ENCODE peak calls at places on chromosomes 1 and 21, in four cellular contexts. One of them, this sample, is unnamed.
A peak's percentile ranks its signal among the peaks of the same experiment; 100 is the strongest.

GRCh38 chr21:24369751-24370150 is 1237.5 kb downstream of the MRPL39 start:
- DNase-seq in activated B cell treated with CpG ODN at 0.5 μM for 24 hours: no peak
- DNase-seq in foreskin keratinocyte: no peak
- DNase-seq in GM12878: no peak
- DNase-seq in this sample: no peak

GRCh38 chr1:16628361-16629111 is 15.2 kb upstream of the NBPF1 start:
- DNase-seq in activated B cell treated with CpG ODN at 0.5 μM for 24 hours: peak; percentile 29
- DNase-seq in foreskin keratinocyte: no peak
- DNase-seq in GM12878: no peak
- DNase-seq in this sample: no peak

GRCh38 chr1:19374926-19375325 is 62.8 kb downstream of the SLC66A1 start:
- DNase-seq in activated B cell treated with CpG ODN at 0.5 μM for 24 hours: no peak
- DNase-seq in foreskin keratinocyte: no peak
- DNase-seq in GM12878: no peak
- DNase-seq in this sample: no peak

GRCh38 chr1:14616997-14617396 is 18.5 kb downstream of the KAZN start:
- DNase-seq in activated B cell treated with CpG ODN at 0.5 μM for 24 hours: no peak
- DNase-seq in foreskin keratinocyte: no peak
- DNase-seq in GM12878: no peak
- DNase-seq in this sample: no peak

GRCh38 chr1:116290085-116290670 is 82.9 kb upstream of the ATP1A1 start:
- DNase-seq in activated B cell treated with CpG ODN at 0.5 μM for 24 hours: no peak
- DNase-seq in foreskin keratinocyte: peak; percentile 95
- DNase-seq in GM12878: no peak
- DNase-seq in this sample: no peak

GRCh38 chr1:177770096-177770495 is 199.8 kb downstream of the SEC16B start:
- DNase-seq in activated B cell treated with CpG ODN at 0.5 μM for 24 hours: no peak
- DNase-seq in foreskin keratinocyte: no peak
- DNase-seq in GM12878: no peak
- DNase-seq in this sample: no peak

GRCh38 chr1:116496380-116496779 is 74.4 kb downstream of the CD58 start:
- DNase-seq in activated B cell treated with CpG ODN at 0.5 μM for 24 hours: no peak
- DNase-seq in foreskin keratinocyte: no peak
- DNase-seq in GM12878: no peak
- DNase-seq in this sample: no peak

GRCh38 chr1:113593550-113594288 is 165.6 kb downstream of the PHTF1 start:
- DNase-seq in activated B cell treated with CpG ODN at 0.5 μM for 24 hours: no peak
- DNase-seq in foreskin keratinocyte: no peak
- DNase-seq in GM12878: no peak
- DNase-seq in this sample: no peak

GRCh38 chr1:181620183-181620582 is 136.9 kb downstream of the CACNA1E start:
- DNase-seq in activated B cell treated with CpG ODN at 0.5 μM for 24 hours: no peak
- DNase-seq in foreskin keratinocyte: peak; percentile 74
- DNase-seq in GM12878: no peak
- DNase-seq in this sample: no peak

GRCh38 chr1:150528997-150529396 is 13.4 kb downstream of the FALEC start:
- DNase-seq in activated B cell treated with CpG ODN at 0.5 μM for 24 hours: no peak
- DNase-seq in foreskin keratinocyte: peak; percentile 68
- DNase-seq in GM12878: no peak
- DNase-seq in this sample: no peak

GRCh38 chr21:45749974-45750373 is 106.4 kb downstream of the PCBP3 start:
- DNase-seq in activated B cell treated with CpG ODN at 0.5 μM for 24 hours: no peak
- DNase-seq in foreskin keratinocyte: no peak
- DNase-seq in GM12878: no peak
- DNase-seq in this sample: no peak

GRCh38 chr1:31837441-31838158 is 21.8 kb upstream of the SPOCD1 start:
- DNase-seq in activated B cell treated with CpG ODN at 0.5 μM for 24 hours: no peak
- DNase-seq in foreskin keratinocyte: no peak
- DNase-seq in GM12878: no peak
- DNase-seq in this sample: no peak

GRCh38 chr1:107795471-107795870 is 169.5 kb downstream of the VAV3 start:
- DNase-seq in activated B cell treated with CpG ODN at 0.5 μM for 24 hours: no peak
- DNase-seq in foreskin keratinocyte: no peak
- DNase-seq in GM12878: no peak
- DNase-seq in this sample: no peak

GRCh38 chr1:14571810-14572767 is 26.4 kb upstream of the KAZN start:
- DNase-seq in activated B cell treated with CpG ODN at 0.5 μM for 24 hours: no peak
- DNase-seq in foreskin keratinocyte: no peak
- DNase-seq in GM12878: no peak
- DNase-seq in this sample: no peak

GRCh38 chr1:236143104-236143948 is 987 bp downstream of the GPR137B start:
- DNase-seq in activated B cell treated with CpG ODN at 0.5 μM for 24 hours: no peak
- DNase-seq in foreskin keratinocyte: peak; percentile 67
- DNase-seq in GM12878: no peak
- DNase-seq in this sample: no peak

GRCh38 chr21:41360072-41360821 is 1.6 kb upstream of the MX2 start:
- DNase-seq in activated B cell treated with CpG ODN at 0.5 μM for 24 hours: no peak
- DNase-seq in foreskin keratinocyte: no peak
- DNase-seq in GM12878: no peak
- DNase-seq in this sample: no peak

GRCh38 chr1:76124196-76124595 is 49.6 kb downstream of the ST6GALNAC3 start:
- DNase-seq in activated B cell treated with CpG ODN at 0.5 μM for 24 hours: no peak
- DNase-seq in foreskin keratinocyte: peak; percentile 70
- DNase-seq in GM12878: no peak
- DNase-seq in this sample: no peak

GRCh38 chr1:202143011-202143767 is 1.3 kb downstream of the ARL8A start:
- DNase-seq in activated B cell treated with CpG ODN at 0.5 μM for 24 hours: no peak
- DNase-seq in foreskin keratinocyte: peak; percentile 19
- DNase-seq in GM12878: no peak
- DNase-seq in this sample: peak; percentile 42

GRCh38 chr1:156756355-156756754 is 4.9 kb upstream of the HDGF start:
- DNase-seq in activated B cell treated with CpG ODN at 0.5 μM for 24 hours: no peak
- DNase-seq in foreskin keratinocyte: no peak
- DNase-seq in GM12878: no peak
- DNase-seq in this sample: no peak

GRCh38 chr1:61081637-61082335 is 575 bp upstream of the NFIA start:
- DNase-seq in activated B cell treated with CpG ODN at 0.5 μM for 24 hours: peak; percentile 31
- DNase-seq in foreskin keratinocyte: peak; percentile 52
- DNase-seq in GM12878: no peak
- DNase-seq in this sample: peak; percentile 83

GRCh38 chr1:43853161-43853921 is 80.3 kb upstream of the ARTN start:
- DNase-seq in activated B cell treated with CpG ODN at 0.5 μM for 24 hours: no peak
- DNase-seq in foreskin keratinocyte: peak; percentile 39
- DNase-seq in GM12878: peak; percentile 87
- DNase-seq in this sample: peak; percentile 83

GRCh38 chr1:242784074-242784473 is 259.6 kb upstream of the PLD5 start:
- DNase-seq in activated B cell treated with CpG ODN at 0.5 μM for 24 hours: no peak
- DNase-seq in foreskin keratinocyte: no peak
- DNase-seq in GM12878: no peak
- DNase-seq in this sample: peak; percentile 78

GRCh38 chr1:216433175-216433574 is 9.9 kb upstream of the USH2A start:
- DNase-seq in activated B cell treated with CpG ODN at 0.5 μM for 24 hours: no peak
- DNase-seq in foreskin keratinocyte: no peak
- DNase-seq in GM12878: no peak
- DNase-seq in this sample: no peak
- TF ChIP-seq CTCF in activated B cell treated with CpG ODN at 0.5 μM for 24 hours: no peak
- TF ChIP-seq CTCF in foreskin keratinocyte: no peak
- TF ChIP-seq CTCF in GM12878: no peak
- TF ChIP-seq CTCF in this sample: no peak

GRCh38 chr21:34791776-34792503 is 123.1 kb downstream of the CLIC6 start:
- DNase-seq in activated B cell treated with CpG ODN at 0.5 μM for 24 hours: no peak
- DNase-seq in foreskin keratinocyte: no peak
- DNase-seq in GM12878: no peak
- DNase-seq in this sample: no peak

GRCh38 chr21:34794686-34795085 is 125.9 kb downstream of the CLIC6 start:
- DNase-seq in activated B cell treated with CpG ODN at 0.5 μM for 24 hours: no peak
- DNase-seq in foreskin keratinocyte: no peak
- DNase-seq in GM12878: no peak
- DNase-seq in this sample: no peak

GRCh38 chr21:34792504-34793089 is 123.8 kb downstream of the CLIC6 start:
- DNase-seq in activated B cell treated with CpG ODN at 0.5 μM for 24 hours: no peak
- DNase-seq in foreskin keratinocyte: no peak
- DNase-seq in GM12878: no peak
- DNase-seq in this sample: no peak

GRCh38 chr21:34795152-34796141 is 126.7 kb downstream of the CLIC6 start:
- DNase-seq in activated B cell treated with CpG ODN at 0.5 μM for 24 hours: no peak
- DNase-seq in foreskin keratinocyte: peak; percentile 81
- DNase-seq in GM12878: no peak
- DNase-seq in this sample: no peak

GRCh38 chr21:34793471-34793870 is 124.7 kb downstream of the CLIC6 start:
- DNase-seq in activated B cell treated with CpG ODN at 0.5 μM for 24 hours: no peak
- DNase-seq in foreskin keratinocyte: no peak
- DNase-seq in GM12878: no peak
- DNase-seq in this sample: no peak
- TF ChIP-seq CTCF in activated B cell treated with CpG ODN at 0.5 μM for 24 hours: no peak
- TF ChIP-seq CTCF in foreskin keratinocyte: no peak
- TF ChIP-seq CTCF in GM12878: no peak
- TF ChIP-seq CTCF in this sample: no peak

GRCh38 chr1:185734929-185735666 is 907 bp downstream of the HMCN1 start:
- DNase-seq in activated B cell treated with CpG ODN at 0.5 μM for 24 hours: no peak
- DNase-seq in foreskin keratinocyte: no peak
- DNase-seq in GM12878: no peak
- DNase-seq in this sample: no peak

GRCh38 chr1:185735667-185736105 is 1.5 kb downstream of the HMCN1 start:
- DNase-seq in activated B cell treated with CpG ODN at 0.5 μM for 24 hours: no peak
- DNase-seq in foreskin keratinocyte: no peak
- DNase-seq in GM12878: no peak
- DNase-seq in this sample: peak; percentile 46

GRCh38 chr1:185732941-185733340 is 1.2 kb upstream of the HMCN1 start:
- DNase-seq in activated B cell treated with CpG ODN at 0.5 μM for 24 hours: no peak
- DNase-seq in foreskin keratinocyte: no peak
- DNase-seq in GM12878: no peak
- DNase-seq in this sample: no peak

GRCh38 chr1:185731446-185731845 is 2.7 kb upstream of the HMCN1 start:
- DNase-seq in activated B cell treated with CpG ODN at 0.5 μM for 24 hours: no peak
- DNase-seq in foreskin keratinocyte: no peak
- DNase-seq in GM12878: no peak
- DNase-seq in this sample: peak; percentile 36

GRCh38 chr1:185733818-185734709 is at the start of gene HMCN1:
- DNase-seq in activated B cell treated with CpG ODN at 0.5 μM for 24 hours: peak; percentile 15
- DNase-seq in foreskin keratinocyte: peak; percentile 35
- DNase-seq in GM12878: no peak
- DNase-seq in this sample: peak; percentile 40
- TF ChIP-seq CTCF in activated B cell treated with CpG ODN at 0.5 μM for 24 hours: no peak
- TF ChIP-seq CTCF in foreskin keratinocyte: peak; percentile 62
- TF ChIP-seq CTCF in GM12878: no peak
- TF ChIP-seq CTCF in this sample: peak; percentile 67

GRCh38 chr1:54547601-54548388 is at the start of gene ACOT11:
- DNase-seq in activated B cell treated with CpG ODN at 0.5 μM for 24 hours: no peak
- DNase-seq in foreskin keratinocyte: no peak
- DNase-seq in GM12878: no peak
- DNase-seq in this sample: no peak
- TF ChIP-seq CTCF in activated B cell treated with CpG ODN at 0.5 μM for 24 hours: no peak
- TF ChIP-seq CTCF in foreskin keratinocyte: peak; percentile 44
- TF ChIP-seq CTCF in GM12878: no peak
- TF ChIP-seq CTCF in this sample: no peak

GRCh38 chr1:89734437-89734836 is 86.4 kb upstream of the LRRC8D start:
- DNase-seq in activated B cell treated with CpG ODN at 0.5 μM for 24 hours: no peak
- DNase-seq in foreskin keratinocyte: no peak
- DNase-seq in GM12878: no peak
- DNase-seq in this sample: no peak
- TF ChIP-seq CTCF in activated B cell treated with CpG ODN at 0.5 μM for 24 hours: no peak
- TF ChIP-seq CTCF in foreskin keratinocyte: no peak
- TF ChIP-seq CTCF in GM12878: no peak
- TF ChIP-seq CTCF in this sample: no peak

GRCh38 chr1:233791372-233791703 is 113.1 kb upstream of the SLC35F3 start:
- DNase-seq in activated B cell treated with CpG ODN at 0.5 μM for 24 hours: no peak
- DNase-seq in foreskin keratinocyte: no peak
- DNase-seq in GM12878: no peak
- DNase-seq in this sample: no peak
- TF ChIP-seq CTCF in activated B cell treated with CpG ODN at 0.5 μM for 24 hours: peak; percentile 8
- TF ChIP-seq CTCF in foreskin keratinocyte: no peak
- TF ChIP-seq CTCF in GM12878: no peak
- TF ChIP-seq CTCF in this sample: no peak

DNA sequence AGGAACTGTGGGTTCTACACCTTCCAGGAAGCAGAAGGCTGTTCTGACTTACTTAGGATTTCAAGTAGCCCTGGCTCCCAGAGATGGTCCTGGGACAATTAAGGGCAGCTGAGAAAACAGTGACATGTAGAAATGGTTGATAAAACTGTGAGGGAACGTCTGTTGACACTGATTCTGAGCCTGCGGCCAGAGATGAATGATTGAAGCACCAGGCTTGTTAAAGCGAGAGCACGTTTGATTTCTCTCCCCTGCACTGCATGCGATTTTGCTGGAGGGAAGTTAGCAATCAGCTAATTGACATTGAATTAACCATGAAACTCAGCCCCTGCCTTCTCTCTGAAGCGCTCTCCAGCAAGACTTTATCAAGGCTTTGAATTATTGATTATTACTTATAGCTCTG is 29.9 kb upstream of the POU3F1 start:
- DNase-seq in activated B cell treated with CpG ODN at 0.5 μM for 24 hours: no peak
- DNase-seq in foreskin keratinocyte: no peak
- DNase-seq in GM12878: no peak
- DNase-seq in this sample: no peak
- TF ChIP-seq CTCF in activated B cell treated with CpG ODN at 0.5 μM for 24 hours: no peak
- TF ChIP-seq CTCF in foreskin keratinocyte: no peak
- TF ChIP-seq CTCF in GM12878: no peak
- TF ChIP-seq CTCF in this sample: no peak

GRCh38 chr1:217431395-217431794 is 199.5 kb downstream of the GPATCH2 start:
- DNase-seq in activated B cell treated with CpG ODN at 0.5 μM for 24 hours: no peak
- DNase-seq in foreskin keratinocyte: no peak
- DNase-seq in GM12878: no peak
- DNase-seq in this sample: no peak
- TF ChIP-seq CTCF in activated B cell treated with CpG ODN at 0.5 μM for 24 hours: no peak
- TF ChIP-seq CTCF in foreskin keratinocyte: peak; percentile 61
- TF ChIP-seq CTCF in GM12878: peak; percentile 10
- TF ChIP-seq CTCF in this sample: no peak

GRCh38 chr21:15826147-15826780 is 96.5 kb downstream of the USP25 start:
- DNase-seq in activated B cell treated with CpG ODN at 0.5 μM for 24 hours: no peak
- DNase-seq in foreskin keratinocyte: peak; percentile 62
- DNase-seq in GM12878: peak; percentile 11
- DNase-seq in this sample: peak; percentile 26
- TF ChIP-seq CTCF in activated B cell treated with CpG ODN at 0.5 μM for 24 hours: no peak
- TF ChIP-seq CTCF in foreskin keratinocyte: peak; percentile 81
- TF ChIP-seq CTCF in GM12878: peak; percentile 60
- TF ChIP-seq CTCF in this sample: peak; percentile 52